ENCODE peak calls at places on chromosomes 2 and 18, in four cellular contexts. V is KBM-7, L is Calu3, M is AG09319. F is an unnamed sample.

GRCh38 chr2:141968377-141968920 is 162.4 kb downstream of the LRP1B start:
- DNase-seq in V (no peak), L (no peak), M (no peak), F (no peak)

GRCh38 chr2:142877265-142877756 is at the start of gene KYNU:
- DNase-seq in V (peak), L (peak), M (no peak), F (no peak)

GRCh38 chr2:219737270-219737691 is 109.9 kb downstream of the SLC4A3 start:
- DNase-seq in V (no peak), L (no peak), M (no peak), F (no peak)

GRCh38 chr18:62447652-62448051 is 75.2 kb upstream of the ZCCHC2 start:
- DNase-seq in V (no peak), L (no peak), M (no peak), F (no peak)

GRCh38 chr2:236342951-236343350 is 78.7 kb upstream of the ASB18 start:
- DNase-seq in V (no peak), L (no peak), M (no peak), F (no peak)

GRCh38 chr18:60182223-60182622 is 190.4 kb downstream of the MC4R start:
- DNase-seq in V (no peak), L (no peak), M (no peak), F (no peak)

GRCh38 chr2:3208179-3208578 is 169.4 kb downstream of the EIPR1 start:
- DNase-seq in V (no peak), L (no peak), M (no peak), F (no peak)

GRCh38 chr2:72581560-72582181 is 244.2 kb downstream of the EXOC6B start:
- DNase-seq in V (no peak), L (peak), M (no peak), F (no peak)

GRCh38 chr2:119692310-119692709 is 13.3 kb downstream of the TMEM177 start:
- DNase-seq in V (no peak), L (no peak), M (no peak), F (no peak)

GRCh38 chr2:217511850-217512249 is 490.9 kb downstream of the TNS1 start:
- DNase-seq in V (no peak), L (no peak), M (no peak), F (no peak)

GRCh38 chr18:33817096-33817495 is 239.1 kb downstream of the ASXL3 start:
- DNase-seq in V (no peak), L (no peak), M (no peak), F (no peak)

GRCh38 chr2:25435421-25435820 is 93.7 kb upstream of the DNMT3A start:
- DNase-seq in V (no peak), L (no peak), M (no peak), F (no peak)

GRCh38 chr18:72458256-72458655 is 85.9 kb downstream of the CBLN2 start:
- DNase-seq in V (no peak), L (no peak), M (no peak), F (no peak)

F was measured in CMK.